ENCODE peak calls at places on chromosomes 7 and 10, in four cellular contexts. W is K562, L is H1, M is HepG2. B is an unnamed sample.

GRCh38 chr7:23863209-23863798 is 153.3 kb downstream of the STK31 start:
- DNase-seq in W (peak; percentile 26), L (no peak), M (peak; percentile 16), B (peak; percentile 45)

GRCh38 chr10:93515963-93516450 is 19.6 kb downstream of the CEP55 start:
- DNase-seq in W (no peak), L (no peak), M (no peak), B (no peak)

GRCh38 chr10:86345296-86346168 is 21.1 kb downstream of the GRID1 start:
- DNase-seq in L (no peak), W (no peak), M (no peak), B (peak; percentile 51)

GRCh38 chr10:95865814-95866447 is 41.8 kb upstream of the CC2D2B start:
- DNase-seq in L (no peak), W (no peak), M (peak; percentile 78), B (no peak)

GRCh38 chr10:89158446-89158845 is 48.7 kb downstream of the CH25H start:
- DNase-seq in M (no peak), L (no peak), W (no peak), B (no peak)

GRCh38 chr7:82389847-82390246 is 53.7 kb downstream of the CACNA2D1 start:
- DNase-seq in W (no peak), M (no peak), L (no peak), B (no peak)

GRCh38 chr7:495761-496321 is 23.8 kb downstream of the PDGFA start:
- DNase-seq in W (no peak), M (no peak), L (no peak), B (no peak)

GRCh38 chr7:8295638-8296361 is 33.8 kb upstream of the ICA1 start:
- DNase-seq in L (no peak), M (peak; percentile 80), W (peak; percentile 50), B (peak; percentile 89)

GRCh38 chr10:45374451-45375052 is 536 bp downstream of the ALOX5 start:
- DNase-seq in L (no peak), M (no peak), W (no peak), B (no peak)

GRCh38 chr10:43396061-43396927 is 12.7 kb downstream of the HNRNPF start:
- DNase-seq in W (peak; percentile 96), L (peak; percentile 85), M (peak; percentile 79), B (no peak)

GRCh38 chr7:55132890-55133551 is 114.2 kb downstream of the EGFR start:
- DNase-seq in W (no peak), M (peak; percentile 75), L (no peak), B (peak; percentile 97)

GRCh38 chr7:92343719-92344118 is 97.9 kb downstream of the ANKIB1 start:
- DNase-seq in L (no peak), M (no peak), W (no peak), B (no peak)

GRCh38 chr7:19378340-19378704 is 233.1 kb upstream of the FERD3L start:
- DNase-seq in M (no peak), L (no peak), W (no peak), B (no peak)

GRCh38 chr10:133117688-133118071 is 30.0 kb downstream of the ADGRA1 start:
- DNase-seq in L (no peak), M (no peak), W (no peak), B (no peak)

GRCh38 chr10:30857803-30858202 is 173.9 kb downstream of the ZNF438 start:
- DNase-seq in M (no peak), W (no peak), L (no peak), B (no peak)

GRCh38 chr7:31003721-31004120 is 40.0 kb downstream of the GHRHR start:
- DNase-seq in M (no peak), L (no peak), W (no peak), B (no peak)

GRCh38 chr7:141752634-141753033 is 11.3 kb upstream of the TAS2R3 start:
- DNase-seq in L (no peak), W (no peak), M (no peak), B (no peak)

GRCh38 chr7:82319674-82320118 is 123.9 kb downstream of the CACNA2D1 start:
- DNase-seq in M (no peak), L (no peak), W (no peak), B (no peak)

GRCh38 chr10:14859043-14859442 is 19.6 kb upstream of the SUV39H2 start:
- DNase-seq in W (no peak), M (no peak), L (no peak), B (no peak)

GRCh38 chr7:8433477-8434289 is at the start of gene NXPH1:
- DNase-seq in L (peak; percentile 82), M (peak; percentile 37), W (peak; percentile 66), B (no peak)

DNA sequence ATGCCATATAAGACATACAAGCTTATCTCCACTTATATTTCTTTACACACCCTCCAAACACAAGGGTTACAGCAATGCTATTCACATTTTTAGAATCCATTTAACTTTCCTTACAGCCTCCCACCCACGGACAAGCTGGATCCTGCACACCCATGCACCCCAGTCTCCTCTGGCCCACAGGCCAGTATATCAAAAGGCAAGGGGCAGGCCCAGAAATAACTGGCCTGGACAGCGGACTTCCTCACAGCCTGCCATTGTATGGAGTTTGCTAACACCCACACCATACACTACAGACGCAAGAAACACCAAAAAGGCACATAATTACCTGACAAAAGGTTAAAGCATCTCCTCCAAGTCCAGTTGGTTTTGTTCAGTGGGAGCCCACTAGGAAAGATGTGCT is 12.0 kb downstream of the HOXA4 start:
- DNase-seq in W (no peak), M (no peak), L (no peak), B (no peak)
- TF ChIP-seq FOSL1 in W (no peak), M (no peak), L (no peak), B (no peak)

DNA sequence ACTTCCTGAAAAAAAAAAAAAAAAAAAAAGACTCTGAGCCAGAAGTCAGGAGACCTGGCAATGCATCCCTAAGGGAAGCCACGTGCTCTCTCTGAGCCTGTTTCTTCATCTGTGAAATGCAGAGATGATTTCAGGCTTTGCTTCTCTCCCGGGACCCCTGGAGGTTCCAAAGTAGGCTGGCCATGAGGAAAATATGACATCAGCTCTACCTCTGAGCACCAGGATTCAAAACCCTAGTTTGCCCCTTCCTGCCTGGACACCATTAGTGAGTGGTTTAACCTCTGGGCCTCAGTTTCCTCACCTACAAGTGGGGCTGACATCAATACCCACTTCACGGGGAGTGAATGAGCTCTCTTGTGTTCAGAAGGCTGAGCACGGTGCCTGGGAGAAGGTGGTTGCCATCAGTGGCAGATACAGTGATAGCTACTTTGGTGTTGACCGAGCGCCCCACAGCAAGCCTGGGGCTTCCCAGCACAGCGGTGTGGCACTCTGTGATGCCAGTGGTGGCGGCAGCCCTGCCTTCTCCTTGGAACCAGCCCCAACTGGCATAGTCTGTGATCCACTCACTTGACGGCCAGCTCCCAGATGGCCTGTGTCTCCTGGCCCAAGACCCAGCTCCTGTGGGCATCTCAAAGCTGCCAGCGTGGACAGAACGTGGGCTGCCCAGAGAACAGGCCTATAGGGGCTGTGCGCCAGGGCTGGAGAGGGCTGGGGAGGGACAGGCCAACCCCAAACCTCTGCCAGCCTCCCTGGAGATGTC is 153.1 kb upstream of the UNC5B start:
- DNase-seq in L (no peak), M (no peak), W (no peak), B (no peak)
- TF ChIP-seq FOSL1 in L (no peak), M (no peak), W (no peak), B (no peak)

DNA sequence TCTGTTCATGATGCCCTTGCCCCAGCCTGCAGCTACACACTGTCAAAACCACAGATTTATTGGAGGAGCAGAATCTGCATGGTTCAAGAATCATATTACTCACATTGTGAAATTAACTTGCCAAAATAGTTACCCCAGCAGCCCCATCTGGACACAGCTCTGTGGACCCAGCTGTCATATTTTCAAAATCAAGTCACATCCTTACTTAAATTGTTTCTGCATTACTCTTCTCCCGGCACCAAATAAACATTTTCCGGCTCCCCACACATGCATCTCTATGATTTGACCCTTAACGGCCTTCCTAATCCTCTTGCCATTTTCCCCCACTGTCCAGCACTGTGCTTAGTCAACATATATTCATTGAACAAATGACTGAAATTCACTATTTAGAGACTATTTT is 43.8 kb upstream of the GPR26 start:
- DNase-seq in M (no peak), W (no peak), L (no peak), B (no peak)
- TF ChIP-seq FOSL1 in M (no peak), W (no peak), L (no peak), B (no peak)

GRCh38 chr7:107046511-107047259 is 2.2 kb downstream of the PRKAR2B start:
- DNase-seq in M (no peak), W (no peak), L (no peak), B (no peak)

GRCh38 chr7:107043916-107044346 is 574 bp upstream of the PRKAR2B start:
- DNase-seq in M (no peak), W (no peak), L (no peak), B (no peak)

GRCh38 chr7:107045980-107046379 is 1.5 kb downstream of the PRKAR2B start:
- DNase-seq in L (no peak), W (peak; percentile 58), M (no peak), B (no peak)

GRCh38 chr7:107044347-107045194 is at the start of gene PRKAR2B:
- DNase-seq in M (peak; percentile 32), L (peak; percentile 87), W (peak; percentile 99), B (peak; percentile 27)

GRCh38 chr7:107045195-107045960 is 873 bp downstream of the PRKAR2B start:
- DNase-seq in W (no peak), M (no peak), L (no peak), B (no peak)
- TF ChIP-seq FOSL1 in W (no peak), M (no peak), L (no peak), B (no peak)